ENCODE peak calls at places on chromosomes 1 and 21, in ten cellular contexts. P, E, T, Q, S, D, M, I, V and R are unnamed samples.
A peak's percentile ranks its signal among the peaks of the same experiment; 100 is the strongest.

GRCh38 chr1:101482306-101482705 is 245.5 kb downstream of the S1PR1 start:
- ATAC-seq in P (no peak), E (no peak), T (no peak), Q (no peak), S (no peak), D (no peak), M (no peak), I (no peak), V (no peak), R (no peak)

GRCh38 chr1:214361636-214362035 is 80.7 kb downstream of the SMYD2 start:
- ATAC-seq in P (no peak), E (no peak), T (no peak), Q (no peak), S (no peak), D (no peak), M (no peak), I (no peak), V (no peak), R (no peak)

GRCh38 chr1:214418380-214418779 is 133.0 kb downstream of the PTPN14 start:
- ATAC-seq in P (no peak), E (no peak), T (no peak), Q (no peak), S (no peak), D (no peak), M (no peak), I (no peak), V (no peak), R (no peak)

GRCh38 chr1:54311506-54311905 is 94.7 kb downstream of the SSBP3 start:
- ATAC-seq in P (peak; percentile 17), E (no peak), T (no peak), Q (no peak), S (no peak), D (no peak), M (peak; percentile 19), I (no peak), V (no peak), R (no peak)

GRCh38 chr21:33266050-33266783 is at the start of gene IL10RB:
- ATAC-seq in P (peak; percentile 97), E (peak; percentile 68), T (peak; percentile 96), Q (peak; percentile 96), S (peak; percentile 93), D (peak; percentile 95), M (peak; percentile 73), I (peak; percentile 96), V (peak; percentile 70), R (peak; percentile 78)

GRCh38 chr1:231933711-231934626 is 307.4 kb downstream of the DISC1 start:
- ATAC-seq in P (no peak), E (no peak), T (no peak), Q (no peak), S (no peak), D (no peak), M (no peak), I (no peak), V (peak; percentile 77), R (no peak)

GRCh38 chr1:168751195-168751650 is 22.2 kb upstream of the DPT start:
- ATAC-seq in P (no peak), E (no peak), T (no peak), Q (no peak), S (peak; percentile 92), D (peak; percentile 65), M (no peak), I (no peak), V (peak; percentile 48), R (no peak)

GRCh38 chr1:97827887-97828286 is 92.9 kb downstream of the DPYD start:
- ATAC-seq in P (no peak), E (peak; percentile 49), T (no peak), Q (no peak), S (no peak), D (no peak), M (no peak), I (no peak), V (no peak), R (no peak)

GRCh38 chr1:220224611-220225124 is 47.6 kb downstream of the RAB3GAP2 start:
- ATAC-seq in P (no peak), E (no peak), T (no peak), Q (no peak), S (no peak), D (no peak), M (no peak), I (no peak), V (no peak), R (no peak)

GRCh38 chr1:15469836-15470495 is 5.9 kb upstream of the CELA2B start:
- ATAC-seq in P (no peak), E (no peak), T (no peak), Q (no peak), S (no peak), D (no peak), M (no peak), I (no peak), V (no peak), R (no peak)

GRCh38 chr1:116346943-116347673 is 25.9 kb upstream of the ATP1A1 start:
- ATAC-seq in P (no peak), E (no peak), T (no peak), Q (peak; percentile 59), S (peak; percentile 12), D (no peak), M (no peak), I (no peak), V (peak; percentile 25), R (peak; percentile 69)

GRCh38 chr1:62784509-62785365 is 805 bp downstream of the ATG4C start:
- ATAC-seq in P (peak; percentile 81), E (peak; percentile 15), T (peak; percentile 14), Q (peak; percentile 40), S (peak; percentile 63), D (peak; percentile 59), M (peak; percentile 28), I (peak; percentile 21), V (peak; percentile 24), R (peak; percentile 23)

GRCh38 chr1:54390655-54391054 is 15.5 kb downstream of the SSBP3 start:
- ATAC-seq in P (no peak), E (no peak), T (peak; percentile 72), Q (peak; percentile 80), S (no peak), D (no peak), M (no peak), I (no peak), V (no peak), R (no peak)

GRCh38 chr1:3919706-3920105 is 19.6 kb upstream of the C1orf174 start:
- ATAC-seq in P (no peak), E (no peak), T (no peak), Q (no peak), S (no peak), D (no peak), M (no peak), I (no peak), V (no peak), R (no peak)

GRCh38 chr1:62832276-62832675 is 48.3 kb downstream of the ATG4C start:
- ATAC-seq in P (no peak), E (no peak), T (no peak), Q (no peak), S (no peak), D (no peak), M (no peak), I (no peak), V (no peak), R (no peak)

GRCh38 chr1:213570487-213570886 is 417.3 kb upstream of the PROX1 start:
- ATAC-seq in P (no peak), E (no peak), T (no peak), Q (no peak), S (no peak), D (no peak), M (no peak), I (no peak), V (peak; percentile 44), R (no peak)

GRCh38 chr1:78040484-78041089 is 5.2 kb upstream of the GIPC2 start:
- ATAC-seq in P (no peak), E (peak; percentile 73), T (no peak), Q (no peak), S (no peak), D (no peak), M (peak; percentile 94), I (no peak), V (no peak), R (no peak)

GRCh38 chr1:225449261-225449660 is 21.4 kb upstream of the LBR start:
- ATAC-seq in P (no peak), E (no peak), T (no peak), Q (no peak), S (no peak), D (no peak), M (no peak), I (no peak), V (peak; percentile 63), R (peak; percentile 84)

GRCh38 chr1:184629261-184629660 is 125.4 kb downstream of the EDEM3 start:
- ATAC-seq in P (no peak), E (peak; percentile 11), T (peak; percentile 15), Q (no peak), S (no peak), D (no peak), M (no peak), I (no peak), V (no peak), R (no peak)

GRCh38 chr1:59409525-59409924 is 112.6 kb downstream of the FGGY start:
- ATAC-seq in P (no peak), E (no peak), T (no peak), Q (no peak), S (no peak), D (no peak), M (no peak), I (no peak), V (no peak), R (no peak)

GRCh38 chr1:182968151-182968741 is 15.3 kb upstream of the SHCBP1L start:
- ATAC-seq in P (no peak), E (no peak), T (no peak), Q (no peak), S (peak; percentile 42), D (no peak), M (no peak), I (no peak), V (no peak), R (no peak)

GRCh38 chr1:175192111-175192629 is 406 bp downstream of the KIAA0040 start:
- ATAC-seq in P (peak; percentile 69), E (peak; percentile 38), T (peak; percentile 18), Q (peak; percentile 48), S (peak; percentile 58), D (peak; percentile 43), M (peak; percentile 47), I (peak; percentile 32), V (peak; percentile 58), R (peak; percentile 20)

GRCh38 chr1:198620951-198621824 is 17.7 kb upstream of the PTPRC start:
- ATAC-seq in P (peak; percentile 53), E (peak; percentile 75), T (peak; percentile 67), Q (peak; percentile 51), S (peak; percentile 50), D (peak; percentile 84), M (peak; percentile 81), I (peak; percentile 38), V (peak; percentile 40), R (peak; percentile 64)

GRCh38 chr1:11967028-11967547 is 13.2 kb upstream of the MFN2 start:
- ATAC-seq in P (peak; percentile 95), E (no peak), T (peak; percentile 24), Q (peak; percentile 69), S (peak; percentile 45), D (peak; percentile 18), M (no peak), I (peak; percentile 15), V (peak; percentile 94), R (peak; percentile 67)

GRCh38 chr1:235069577-235070563 is 58.8 kb downstream of the TOMM20 start:
- ATAC-seq in P (no peak), E (no peak), T (peak; percentile 24), Q (peak; percentile 2), S (peak; percentile 4), D (peak; percentile 4), M (no peak), I (peak; percentile 33), V (peak; percentile 2), R (peak; percentile 41)

GRCh38 chr21:41641510-41641815 is 125.4 kb downstream of the RIPK4 start:
- ATAC-seq in P (no peak), E (no peak), T (peak; percentile 23), Q (peak; percentile 3), S (peak; percentile 9), D (no peak), M (no peak), I (peak; percentile 28), V (no peak), R (no peak)

GRCh38 chr1:161782886-161783285 is 16.8 kb downstream of the ATF6 start:
- ATAC-seq in P (no peak), E (no peak), T (no peak), Q (no peak), S (no peak), D (no peak), M (peak; percentile 48), I (no peak), V (no peak), R (no peak)

GRCh38 chr21:28099296-28099695 is 893.4 kb downstream of the LTN1 start:
- ATAC-seq in P (no peak), E (no peak), T (peak; percentile 99), Q (peak; percentile 94), S (peak; percentile 62), D (peak; percentile 53), M (no peak), I (peak; percentile 99), V (no peak), R (no peak)